ENCODE peak calls at places on chromosomes 2 and 18, in six cellular contexts. I is GM12865, T is choroid plexus epithelial cell, C is A549, A is suprapubic skin, X is psoas muscle. N is an unnamed sample.

GRCh38 chr2:135651717-135652116 is 89.9 kb upstream of the UBXN4 start:
- DNase-seq in I (no peak), T (no peak), C (no peak), A (no peak), X (no peak), N (no peak)

GRCh38 chr2:11481789-11482472 is 16.0 kb upstream of the E2F6 start:
- DNase-seq in I (no peak), T (no peak), C (no peak), A (no peak), X (no peak), N (no peak)

GRCh38 chr2:26215833-26216232 is 28.6 kb downstream of the HADHA start:
- DNase-seq in I (no peak), T (no peak), C (no peak), A (no peak), X (no peak), N (no peak)

GRCh38 chr18:39806519-39806918 is 2148.5 kb upstream of the PIK3C3 start:
- DNase-seq in I (no peak), T (peak), C (no peak), A (no peak), X (no peak), N (no peak)

GRCh38 chr2:145012214-145012670 is 492.3 kb upstream of the ZEB2 start:
- DNase-seq in I (no peak), T (peak), C (no peak), A (no peak), X (no peak), N (no peak)

GRCh38 chr2:204127238-204127637 is 190.7 kb downstream of the ICOS start:
- DNase-seq in I (no peak), T (peak), C (no peak), A (no peak), X (no peak), N (no peak)

GRCh38 chr2:121256720-121257475 is 28.1 kb downstream of the TFCP2L1 start:
- DNase-seq in I (no peak), T (no peak), C (no peak), A (no peak), X (no peak), N (no peak)

GRCh38 chr18:21903688-21904087 is 163.1 kb downstream of the MIB1 start:
- DNase-seq in I (no peak), T (peak), C (no peak), A (no peak), X (no peak), N (no peak)

GRCh38 chr18:2547477-2548087 is 23.7 kb downstream of the METTL4 start:
- DNase-seq in I (peak), T (peak), C (no peak), A (no peak), X (no peak), N (peak)

GRCh38 chr2:69917854-69918253 is 2.9 kb downstream of the MXD1 start:
- DNase-seq in I (no peak), T (peak), C (no peak), A (no peak), X (no peak), N (no peak)

GRCh38 chr18:76604642-76605240 is 109.7 kb upstream of the ZNF516 start:
- DNase-seq in I (no peak), T (no peak), C (no peak), A (no peak), X (no peak), N (no peak)

GRCh38 chr2:147495741-147496140 is 349.1 kb upstream of the ACVR2A start:
- DNase-seq in I (no peak), T (no peak), C (no peak), A (no peak), X (no peak), N (no peak)

GRCh38 chr2:85996591-85996990 is 107.8 kb upstream of the ST3GAL5 start:
- DNase-seq in I (no peak), T (no peak), C (no peak), A (peak), X (no peak), N (no peak)

GRCh38 chr2:219713110-219713509 is 85.7 kb downstream of the SLC4A3 start:
- DNase-seq in I (peak), T (peak), C (peak), A (no peak), X (no peak), N (no peak)

GRCh38 chr2:133566967-133567645 is 1.2 kb downstream of the NCKAP5 start:
- DNase-seq in I (no peak), T (peak), C (no peak), A (no peak), X (peak), N (no peak)

GRCh38 chr2:73020657-73021370 is 50.7 kb downstream of the SFXN5 start:
- DNase-seq in I (no peak), T (peak), C (peak), A (no peak), X (no peak), N (no peak)

GRCh38 chr2:239889641-239890055 is 135.5 kb downstream of the NDUFA10 start:
- DNase-seq in I (no peak), T (no peak), C (no peak), A (peak), X (no peak), N (no peak)

GRCh38 chr2:219084791-219085190 is 24.1 kb upstream of the IHH start:
- DNase-seq in I (no peak), T (no peak), C (no peak), A (no peak), X (no peak), N (no peak)

GRCh38 chr2:143778981-143779380 is 649.8 kb downstream of the ARHGAP15 start:
- DNase-seq in I (no peak), T (no peak), C (no peak), A (no peak), X (no peak), N (no peak)

GRCh38 chr18:34709104-34709503 is 994 bp upstream of the DTNA start:
- DNase-seq in I (no peak), T (peak), C (no peak), A (no peak), X (peak), N (no peak)

GRCh38 chr2:21715865-21716264 is 592.1 kb downstream of the TDRD15 start:
- DNase-seq in I (no peak), T (no peak), C (no peak), A (no peak), X (no peak), N (no peak)

GRCh38 chr2:101830555-101830954 is 133.0 kb downstream of the MAP4K4 start:
- DNase-seq in I (peak), T (peak), C (no peak), A (no peak), X (no peak), N (no peak)

GRCh38 chr2:1887915-1888314 is 143.6 kb upstream of the PXDN start:
- DNase-seq in I (no peak), T (peak), C (peak), A (no peak), X (no peak), N (no peak)

GRCh38 chr2:158953454-158953853 is 15.0 kb upstream of the TANC1 start:
- DNase-seq in I (no peak), T (peak), C (no peak), A (no peak), X (no peak), N (no peak)

GRCh38 chr18:2847341-2848144 is 737 bp downstream of the EMILIN2 start:
- DNase-seq in I (peak), T (peak), C (no peak), A (no peak), X (peak), N (peak)

GRCh38 chr18:78242307-78242643 is 737.3 kb upstream of the SALL3 start:
- DNase-seq in I (no peak), T (no peak), C (no peak), A (no peak), X (no peak), N (no peak)

GRCh38 chr2:18626958-18627650 is 37.7 kb upstream of the NT5C1B start:
- DNase-seq in I (no peak), T (no peak), C (no peak), A (no peak), X (no peak), N (no peak)

GRCh38 chr2:121121661-121122060 is 163.3 kb downstream of the TFCP2L1 start:
- DNase-seq in I (no peak), T (no peak), C (no peak), A (peak), X (no peak), N (no peak)

GRCh38 chr2:23505984-23506380 is 121.0 kb downstream of the KLHL29 start:
- DNase-seq in I (no peak), T (no peak), C (no peak), A (no peak), X (no peak), N (no peak)

GRCh38 chr2:23183733-23184132 is 201.2 kb upstream of the KLHL29 start:
- DNase-seq in I (no peak), T (no peak), C (no peak), A (no peak), X (no peak), N (no peak)

GRCh38 chr2:10272464-10272863 is 30.2 kb upstream of the HPCAL1 start:
- DNase-seq in I (no peak), T (no peak), C (no peak), A (no peak), X (peak), N (no peak)

GRCh38 chr2:136363921-136364320 is 246.0 kb upstream of the CXCR4 start:
- DNase-seq in I (no peak), T (no peak), C (no peak), A (no peak), X (no peak), N (no peak)

GRCh38 chr2:99984781-99985525 is 157.4 kb downstream of the AFF3 start:
- DNase-seq in I (no peak), T (peak), C (no peak), A (no peak), X (no peak), N (no peak)

GRCh38 chr2:209388416-209389037 is 35.3 kb upstream of the MAP2 start:
- DNase-seq in I (no peak), T (peak), C (no peak), A (no peak), X (no peak), N (no peak)

GRCh38 chr18:22348521-22349316 is 69.0 kb downstream of the CTAGE1 start:
- DNase-seq in I (no peak), T (peak), C (no peak), A (no peak), X (peak), N (peak)

GRCh38 chr18:66999003-66999402 is 395.1 kb upstream of the CDH19 start:
- DNase-seq in I (no peak), T (no peak), C (no peak), A (no peak), X (no peak), N (no peak)

GRCh38 chr2:158644139-158644538 is 151.0 kb upstream of the DAPL1 start:
- DNase-seq in I (no peak), T (peak), C (no peak), A (no peak), X (no peak), N (no peak)

GRCh38 chr2:54723300-54724149 is at the start of gene EML6:
- DNase-seq in I (peak), T (peak), C (peak), A (peak), X (peak), N (peak)
- TF ChIP-seq CTCF in I (peak), T (peak), C (peak), A (peak), X (peak), N (no peak)

GRCh38 chr18:58541137-58541788 is 87.6 kb downstream of the ALPK2 start:
- DNase-seq in I (peak), T (peak), C (no peak), A (no peak), X (no peak), N (no peak)
- TF ChIP-seq CTCF in I (peak), T (peak), C (peak), A (no peak), X (peak), N (peak)

GRCh38 chr2:33086400-33087015 is 139.8 kb downstream of the LTBP1 start:
- DNase-seq in I (no peak), T (peak), C (no peak), A (no peak), X (no peak), N (no peak)
- TF ChIP-seq CTCF in I (no peak), T (no peak), C (peak), A (no peak), X (peak), N (no peak)

DNA sequence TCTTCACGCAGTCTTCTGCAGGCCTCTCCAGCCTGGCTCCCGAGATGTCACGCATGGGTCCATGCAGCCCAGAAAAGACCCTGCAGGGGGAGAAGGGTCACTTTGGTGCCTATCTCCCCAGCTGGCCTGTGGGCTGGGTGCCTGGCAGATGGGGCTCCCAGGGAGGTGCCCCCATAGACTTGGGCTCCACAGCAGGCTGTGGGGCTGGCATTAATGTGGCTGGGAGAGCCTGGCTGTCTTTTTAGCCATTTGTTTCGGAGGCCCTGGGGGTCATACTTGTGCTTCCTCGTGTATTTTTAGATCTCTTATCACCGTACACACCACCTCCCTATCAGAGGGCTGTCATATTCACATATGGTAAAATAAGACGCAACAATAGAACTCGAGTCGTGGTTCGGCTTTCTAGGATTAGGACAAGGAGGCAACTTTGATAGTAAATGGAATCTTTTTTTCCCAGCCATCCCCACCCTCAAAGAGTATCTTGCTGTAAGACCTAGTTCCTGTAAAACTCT is 74.5 kb downstream of the LRRFIP1 start:
- DNase-seq in I (no peak), T (no peak), C (no peak), A (no peak), X (no peak), N (no peak)
- TF ChIP-seq CTCF in I (no peak), T (no peak), C (no peak), A (no peak), X (no peak), N (no peak)

GRCh38 chr2:78979380-78980238 is 45.9 kb upstream of the REG3G start:
- DNase-seq in I (peak), T (peak), C (no peak), A (no peak), X (peak), N (peak)
- TF ChIP-seq CTCF in I (peak), T (peak), C (peak), A (no peak), X (peak), N (peak)

N was measured in GM20000.